ENCODE peak calls at places on chromosomes 12 and 14, in seven cellular contexts. R is activated gamma-delta T cell treated with Interleukin-2 at 50 U/mL for 16 hours, T is type B pancreatic cell, S is AG09319, K is GM12864, P is frontal cortex, G is HEK293T. A is an unnamed sample.

GRCh38 chr14:87468531-87468930 is 524.5 kb downstream of the GALC start:
- DNase-seq in R (no peak), T (no peak), S (no peak), K (no peak), P (no peak), G (no peak), A (no peak)

GRCh38 chr12:3493225-3494049 is 2.4 kb downstream of the PRMT8 start:
- DNase-seq in R (no peak), T (no peak), S (no peak), K (no peak), P (peak), G (no peak), A (no peak)

GRCh38 chr14:30990766-30991165 is 34.7 kb upstream of the AP4S1 start:
- DNase-seq in R (no peak), T (no peak), S (no peak), K (no peak), P (no peak), G (no peak), A (no peak)

GRCh38 chr14:74207943-74208342 is 31.3 kb upstream of the VSX2 start:
- DNase-seq in R (no peak), T (no peak), S (no peak), K (no peak), P (no peak), G (no peak), A (no peak)

GRCh38 chr14:98189521-98189920 is 1082.5 kb downstream of the BCL11B start:
- DNase-seq in R (peak), T (no peak), S (no peak), K (no peak), P (no peak), G (no peak), A (no peak)

GRCh38 chr14:71437870-71438269 is 494.4 kb upstream of the RGS6 start:
- DNase-seq in R (no peak), T (no peak), S (no peak), K (no peak), P (no peak), G (no peak), A (no peak)

GRCh38 chr14:23568021-23568599 is 519 bp upstream of the AP1G2 start:
- DNase-seq in R (no peak), T (no peak), S (no peak), K (no peak), P (no peak), G (no peak), A (no peak)

GRCh38 chr14:96578619-96579018 is 76.4 kb downstream of the PAPOLA start:
- DNase-seq in R (no peak), T (no peak), S (no peak), K (no peak), P (no peak), G (no peak), A (no peak)

GRCh38 chr12:52539024-52539820 is 13.7 kb downstream of the KRT71 start:
- DNase-seq in R (no peak), T (no peak), S (peak), K (no peak), P (no peak), G (peak), A (no peak)

GRCh38 chr14:61193471-61193870 is 87.7 kb downstream of the TMEM30B start:
- DNase-seq in R (no peak), T (no peak), S (no peak), K (no peak), P (no peak), G (no peak), A (no peak)

GRCh38 chr14:73973497-73973896 is 23.4 kb downstream of the COQ6 start:
- DNase-seq in R (no peak), T (no peak), S (no peak), K (no peak), P (no peak), G (no peak), A (no peak)

GRCh38 chr12:58647495-58647894 is 272.8 kb downstream of the LRIG3 start:
- DNase-seq in R (no peak), T (no peak), S (no peak), K (no peak), P (no peak), G (no peak), A (no peak)

A was measured in brain pericyte.